ENCODE peak calls at places on chromosome 14, in seven cellular contexts. D, V, T, O, M, Q and K are unnamed samples.
A peak's percentile ranks its signal among the peaks of the same experiment; 100 is the strongest.

GRCh38 chr14:105181542-105182295 is 607 bp upstream of the NUDT14 start:
- DNase-seq in D (no peak), V (no peak), T (no peak), O (no peak), M (no peak), Q (no peak), K (no peak)

GRCh38 chr14:101355284-101355683 is 206.0 kb upstream of the DIO3 start:
- DNase-seq in D (no peak), V (no peak), T (no peak), O (no peak), M (no peak), Q (peak; percentile 9), K (no peak)

GRCh38 chr14:103801459-103801858 is 45.9 kb downstream of the PPP1R13B start:
- DNase-seq in D (no peak), V (no peak), T (no peak), O (no peak), M (no peak), Q (no peak), K (no peak)

GRCh38 chr14:105498430-105499255 is 7.6 kb downstream of the TEDC1 start:
- DNase-seq in D (no peak), V (peak; percentile 49), T (no peak), O (no peak), M (no peak), Q (peak; percentile 20), K (peak; percentile 71)

GRCh38 chr14:76065519-76065918 is 80.0 kb downstream of the IFT43 start:
- DNase-seq in D (no peak), V (no peak), T (no peak), O (no peak), M (no peak), Q (no peak), K (no peak)

GRCh38 chr14:102916347-102917055 is 6.0 kb upstream of the AMN start:
- DNase-seq in D (no peak), V (no peak), T (no peak), O (no peak), M (no peak), Q (no peak), K (no peak)

GRCh38 chr14:38526841-38527501 is 271.1 kb upstream of the CLEC14A start:
- DNase-seq in D (no peak), V (no peak), T (no peak), O (no peak), M (no peak), Q (no peak), K (no peak)

GRCh38 chr14:92729632-92730358 is 18.6 kb downstream of the LGMN start:
- DNase-seq in D (no peak), V (no peak), T (no peak), O (no peak), M (no peak), Q (no peak), K (no peak)

GRCh38 chr14:99600232-99600888 is 3.6 kb downstream of the CCDC85C start:
- DNase-seq in D (no peak), V (no peak), T (no peak), O (no peak), M (no peak), Q (no peak), K (no peak)

GRCh38 chr14:105582639-105583038 is 56.3 kb downstream of the TMEM121 start:
- DNase-seq in D (no peak), V (peak; percentile 44), T (no peak), O (no peak), M (no peak), Q (peak; percentile 26), K (no peak)

GRCh38 chr14:77276959-77277358 is 6.0 kb upstream of the NGB start:
- DNase-seq in D (no peak), V (no peak), T (no peak), O (no peak), M (no peak), Q (no peak), K (no peak)
- H3K4me3 ChIP-seq in D (no peak overlapping the region), V (no peak overlapping the region), T (no peak overlapping the region), O (no peak overlapping the region), M (no peak overlapping the region), Q (no peak overlapping the region), K (no peak overlapping the region)

GRCh38 chr14:57268161-57269067 is at the start of the genes AP5M1 and EXOC5:
- DNase-seq in D (peak; percentile 66), V (peak; percentile 95), T (peak; percentile 95), O (peak; percentile 91), M (peak; percentile 94), Q (peak; percentile 95), K (peak; percentile 95)
- TF ChIP-seq CTCF in D (peak; percentile 3), V (no peak), T (peak; percentile 9), O (no peak), M (no peak), Q (no peak), K (peak; percentile 2)

GRCh38 chr14:33499687-33500086 is 451.2 kb downstream of the EGLN3 start:
- DNase-seq in D (no peak), V (no peak), T (no peak), O (no peak), M (no peak), Q (no peak), K (no peak)
- H3K4me3 ChIP-seq in D (no peak overlapping the region), V (no peak overlapping the region), T (peak overlapping the region; percentile 34), O (no peak overlapping the region), M (no peak overlapping the region), Q (no peak overlapping the region), K (no peak overlapping the region)

DNA sequence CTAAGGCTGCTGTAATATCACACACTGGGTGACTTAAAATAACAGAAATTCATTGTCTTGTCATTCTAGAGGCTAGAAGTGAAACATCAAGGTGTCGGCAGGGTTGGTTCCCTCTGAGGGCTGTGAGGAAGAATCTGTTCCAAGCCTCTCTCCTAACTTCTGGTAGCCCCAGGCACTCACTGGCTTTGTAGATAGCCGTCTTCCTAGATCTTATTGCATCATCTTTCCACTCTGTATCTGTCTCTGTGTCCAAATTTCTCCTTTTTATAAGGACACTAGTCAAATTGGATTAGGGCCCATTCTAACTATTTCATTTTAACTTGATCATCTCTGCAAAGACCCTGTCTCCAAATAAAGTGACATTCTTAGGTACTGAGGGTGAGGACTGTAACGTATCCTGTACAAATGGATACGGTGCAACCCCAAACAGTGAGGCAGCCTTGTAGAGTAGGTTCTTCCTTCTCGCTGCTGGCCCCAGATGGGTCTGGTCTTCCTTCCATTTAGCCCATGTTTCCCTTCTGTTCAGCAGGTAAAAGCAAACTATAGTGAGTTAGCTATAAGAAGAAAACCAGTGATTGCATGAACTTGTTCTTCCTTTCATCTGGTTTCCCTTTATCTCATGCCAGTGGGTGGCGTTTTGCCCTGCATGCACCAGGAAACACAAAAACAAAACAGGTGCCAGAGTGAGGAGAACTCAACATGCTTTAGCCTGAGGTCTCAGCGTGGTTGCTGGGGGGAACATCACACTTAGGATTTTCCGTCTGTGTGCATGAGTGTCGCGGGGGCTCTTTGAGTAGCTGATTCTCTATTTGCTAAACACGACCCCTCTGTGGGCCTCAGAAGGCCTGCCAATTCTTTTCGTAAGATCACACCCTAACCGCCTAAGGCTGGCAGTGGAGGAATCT is 19.5 kb downstream of the TTC9 start:
- DNase-seq in D (no peak), V (no peak), T (no peak), O (peak; percentile 26), M (no peak), Q (no peak), K (no peak)
- TF ChIP-seq CTCF in D (no peak), V (no peak), T (no peak), O (no peak), M (no peak), Q (no peak), K (no peak)

DNA sequence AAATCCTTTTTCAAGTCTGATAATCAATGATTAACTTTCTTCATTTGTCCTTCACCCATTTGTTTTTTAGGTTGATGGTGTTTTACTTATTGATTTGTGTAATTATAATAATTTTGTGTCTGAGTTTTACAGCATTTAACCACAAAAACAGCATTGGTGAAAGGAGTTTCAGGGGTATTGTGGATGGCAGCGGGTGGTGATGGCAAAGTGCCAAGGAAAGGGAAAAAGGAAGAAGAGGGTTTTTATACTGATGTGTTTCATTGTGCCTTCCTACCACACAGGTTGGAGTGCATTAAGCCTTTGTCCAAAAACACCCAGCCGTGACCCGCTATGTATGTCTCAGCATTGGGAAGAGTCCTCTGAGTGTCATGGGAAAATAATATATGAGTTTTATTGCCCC is 150.3 kb downstream of the DAD1 start:
- DNase-seq in D (no peak), V (no peak), T (no peak), O (no peak), M (no peak), Q (no peak), K (no peak)
- H3K4me3 ChIP-seq in D (no peak overlapping the region), V (no peak overlapping the region), T (no peak overlapping the region), O (no peak overlapping the region), M (no peak overlapping the region), Q (no peak overlapping the region), K (no peak overlapping the region)

GRCh38 chr14:50830932-50831703 is at the start of gene NIN:
- DNase-seq in D (peak; percentile 43), V (peak; percentile 86), T (peak; percentile 75), O (peak; percentile 75), M (peak; percentile 85), Q (peak; percentile 81), K (peak; percentile 64)
- TF ChIP-seq CTCF in D (no peak), V (no peak), T (no peak), O (no peak), M (no peak), Q (no peak), K (no peak)

GRCh38 chr14:90534838-90535555 is 138.2 kb downstream of the CALM1 start:
- DNase-seq in D (no peak), V (peak; percentile 34), T (no peak), O (no peak), M (no peak), Q (no peak), K (no peak)

GRCh38 chr14:90536092-90536491 is 139.3 kb downstream of the CALM1 start:
- DNase-seq in D (no peak), V (peak; percentile 41), T (peak; percentile 75), O (no peak), M (peak; percentile 80), Q (no peak), K (peak; percentile 57)

GRCh38 chr14:90536511-90537191 is 139.8 kb downstream of the CALM1 start:
- DNase-seq in D (no peak), V (peak; percentile 34), T (peak; percentile 75), O (no peak), M (peak; percentile 78), Q (no peak), K (no peak)

GRCh38 chr14:90534091-90534837 is 137.4 kb downstream of the CALM1 start:
- DNase-seq in D (no peak), V (no peak), T (no peak), O (no peak), M (peak; percentile 59), Q (no peak), K (no peak)

GRCh38 chr14:90535556-90535930 is 138.7 kb downstream of the CALM1 start:
- DNase-seq in D (no peak), V (peak; percentile 19), T (no peak), O (no peak), M (no peak), Q (no peak), K (no peak)
- H3K4me3 ChIP-seq in D (no peak overlapping the region), V (no peak overlapping the region), T (no peak overlapping the region), O (no peak overlapping the region), M (no peak overlapping the region), Q (no peak overlapping the region), K (no peak overlapping the region)